ENCODE peak calls at places on chromosomes 7 and 10, in seven cellular contexts. C is dorsolateral prefrontal cortex, N is ovary, E is gastrocnemius medialis, T is BE2C, I is GM23338, O is fibroblast of lung. X is an unnamed sample.

GRCh38 chr10:69619626-69620025 is 10.4 kb upstream of the FAM241B start:
- DNase-seq in N (no peak), O (no peak), C (no peak), E (no peak), T (no peak), I (no peak), X (no peak)

GRCh38 chr7:12194426-12194825 is 16.7 kb upstream of the TMEM106B start:
- DNase-seq in O (no peak), I (no peak), N (no peak), C (no peak), E (no peak), T (no peak), X (no peak)

GRCh38 chr10:3877092-3878000 is 92.3 kb upstream of the KLF6 start:
- DNase-seq in I (no peak), E (no peak), N (no peak), C (no peak), O (peak; percentile 47), T (no peak), X (no peak)

GRCh38 chr10:51773681-51774080 is 74.3 kb upstream of the CSTF2T start:
- DNase-seq in E (no peak), C (no peak), N (no peak), I (no peak), T (no peak), O (peak; percentile 36), X (no peak)

GRCh38 chr7:77529279-77529678 is 7.8 kb upstream of the PTPN12 start:
- DNase-seq in C (no peak), I (no peak), O (no peak), T (no peak), E (no peak), N (no peak), X (no peak)

GRCh38 chr10:1188556-1189135 is 132.5 kb downstream of the WDR37 start:
- DNase-seq in E (no peak), C (no peak), T (no peak), I (no peak), O (no peak), N (no peak), X (no peak)

GRCh38 chr7:74462707-74463100 is 9.0 kb downstream of the GTF2IRD1 start:
- DNase-seq in T (no peak), O (no peak), C (no peak), E (peak; percentile 82), N (no peak), I (no peak), X (no peak)

GRCh38 chr10:21526952-21527633 is 1.6 kb upstream of the SKIDA1 start:
- DNase-seq in O (peak; percentile 69), T (peak; percentile 69), E (peak; percentile 48), C (peak; percentile 61), I (peak; percentile 82), N (peak; percentile 65), X (peak; percentile 28)

GRCh38 chr7:121330053-121330833 is 1.4 kb downstream of the WNT16 start:
- DNase-seq in I (peak; percentile 71), O (no peak), E (no peak), C (no peak), T (no peak), N (no peak), X (no peak)

GRCh38 chr10:114647545-114648138 is 10.4 kb downstream of the ABLIM1 start:
- DNase-seq in E (no peak), T (no peak), N (no peak), O (no peak), C (no peak), I (no peak), X (no peak)

GRCh38 chr7:32892521-32893224 is 1.1 kb upstream of the KBTBD2 start:
- DNase-seq in C (peak; percentile 26), N (peak; percentile 37), I (peak; percentile 63), E (peak; percentile 39), T (peak; percentile 43), O (peak; percentile 66), X (peak; percentile 59)

GRCh38 chr10:112958275-112958995 is 8.4 kb downstream of the TCF7L2 start:
- DNase-seq in N (no peak), O (peak; percentile 93), T (no peak), I (peak; percentile 63), C (no peak), E (no peak), X (no peak)

GRCh38 chr10:17782921-17783665 is 26.1 kb upstream of the MRC1 start:
- DNase-seq in E (peak; percentile 82), N (no peak), O (no peak), I (no peak), C (no peak), T (peak; percentile 78), X (no peak)

GRCh38 chr7:143256325-143256724 is 6.9 kb upstream of the GSTK1 start:
- DNase-seq in I (peak; percentile 61), N (no peak), E (no peak), O (no peak), C (no peak), T (no peak), X (no peak)

GRCh38 chr7:155003215-155003999 is 483 bp upstream of the PAXIP1 start:
- DNase-seq in T (peak; percentile 87), E (peak; percentile 79), O (peak; percentile 82), I (peak; percentile 78), N (peak; percentile 76), C (peak; percentile 67), X (peak; percentile 87)

GRCh38 chr10:12367272-12367671 is 17.9 kb downstream of the CAMK1D start:
- DNase-seq in I (no peak), T (no peak), C (no peak), O (no peak), N (no peak), E (no peak), X (no peak)

GRCh38 chr7:157523371-157523765 is 186.6 kb downstream of the DNAJB6 start:
- DNase-seq in E (no peak), T (no peak), N (no peak), O (no peak), C (no peak), I (no peak), X (no peak)

GRCh38 chr10:114930320-114930719 is 7.7 kb upstream of the TRUB1 start:
- DNase-seq in E (no peak), I (no peak), T (no peak), C (no peak), O (no peak), N (no peak), X (no peak)

GRCh38 chr7:18174996-18175395 is 147.3 kb upstream of the PRPS1L1 start:
- DNase-seq in T (no peak), E (no peak), C (no peak), I (no peak), N (no peak), O (no peak), X (no peak)

GRCh38 chr10:114042895-114043531 is 653 bp upstream of the ADRB1 start:
- DNase-seq in I (peak; percentile 76), C (peak; percentile 67), T (no peak), E (no peak), O (peak; percentile 46), N (no peak), X (no peak)

GRCh38 chr10:102384053-102384452 is 11.5 kb upstream of the NFKB2 start:
- DNase-seq in C (no peak), T (no peak), O (peak; percentile 12), E (no peak), N (no peak), I (peak; percentile 86), X (no peak)

GRCh38 chr7:30225863-30226361 is 58.5 kb upstream of the ZNRF2 start:
- DNase-seq in E (peak; percentile 91), N (peak; percentile 41), C (peak; percentile 67), T (peak; percentile 20), O (peak; percentile 64), I (no peak), X (no peak)

GRCh38 chr7:30224511-30225031 is 59.8 kb upstream of the ZNRF2 start:
- DNase-seq in N (no peak), E (no peak), C (no peak), O (peak; percentile 85), T (no peak), I (no peak), X (no peak)

GRCh38 chr7:30231271-30231670 is 53.1 kb upstream of the ZNRF2 start:
- DNase-seq in T (no peak), C (no peak), E (no peak), I (no peak), O (no peak), N (no peak), X (no peak)

GRCh38 chr7:30222519-30223213 is 61.7 kb upstream of the ZNRF2 start:
- DNase-seq in O (no peak), E (no peak), N (no peak), C (peak; percentile 31), T (no peak), I (peak; percentile 18), X (no peak)

GRCh38 chr7:30226593-30227268 is 57.7 kb upstream of the ZNRF2 start:
- DNase-seq in O (no peak), C (no peak), I (peak; percentile 84), E (peak; percentile 29), T (peak; percentile 47), N (no peak), X (no peak)
- TF ChIP-seq CTCF in O (no peak), C (no peak), I (peak; percentile 78), E (no peak), T (peak; percentile 76), N (no peak), X (no peak)

DNA sequence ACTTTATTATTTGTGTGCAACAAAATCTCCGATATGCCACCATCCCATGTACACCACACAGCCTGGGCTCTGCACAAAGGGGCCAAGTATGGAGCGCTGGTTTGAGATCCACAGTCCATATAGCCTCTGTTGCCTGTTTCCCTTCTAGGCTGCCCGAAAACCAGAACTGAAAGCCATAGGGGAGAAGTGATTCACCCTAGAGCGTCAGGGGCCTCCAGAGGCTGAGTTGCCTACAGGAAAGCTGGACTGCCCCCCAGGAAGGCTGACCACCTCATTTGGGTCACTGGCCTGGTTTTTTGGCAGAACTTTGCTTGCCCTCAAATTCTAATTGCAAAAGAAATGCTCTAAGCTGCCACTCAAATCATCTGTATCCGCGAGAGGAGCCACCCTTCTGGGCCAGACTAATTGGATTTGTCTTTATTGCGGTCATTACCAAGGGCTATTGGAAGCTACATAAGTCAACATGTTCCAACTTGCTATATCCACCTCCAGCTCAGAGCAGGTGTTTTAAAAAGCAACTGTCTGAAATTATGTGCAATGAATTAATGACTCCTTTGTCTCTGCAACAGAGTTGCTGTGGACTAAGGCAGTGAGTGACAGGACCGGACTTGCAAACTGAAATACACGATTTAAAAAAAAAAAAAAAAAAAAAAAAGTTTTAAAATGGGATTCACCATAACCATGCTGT is 28.3 kb upstream of the FRMD4A start:
- DNase-seq in N (no peak), C (no peak), O (no peak), E (no peak), I (no peak), T (no peak), X (no peak)
- H3K27me3 ChIP-seq in N (no peaks in the 10 kb centered on the region), C (no peaks in the 10 kb centered on the region), O (peaks cover 7% of the 10 kb centered on the region), E (no peaks in the 10 kb centered on the region), I (no peaks in the 10 kb centered on the region), T (no peaks in the 10 kb centered on the region), X (no peaks in the 10 kb centered on the region)

GRCh38 chr7:100476903-100477870 is 1.8 kb downstream of the TSC22D4 start:
- DNase-seq in O (no peak), C (no peak), N (no peak), E (no peak), T (peak; percentile 51), I (peak; percentile 69), X (peak; percentile 37)
- TF ChIP-seq CTCF in O (peak; percentile 21), C (no peak), N (no peak), E (no peak), T (peak; percentile 16), I (peak; percentile 79), X (no peak)

DNA sequence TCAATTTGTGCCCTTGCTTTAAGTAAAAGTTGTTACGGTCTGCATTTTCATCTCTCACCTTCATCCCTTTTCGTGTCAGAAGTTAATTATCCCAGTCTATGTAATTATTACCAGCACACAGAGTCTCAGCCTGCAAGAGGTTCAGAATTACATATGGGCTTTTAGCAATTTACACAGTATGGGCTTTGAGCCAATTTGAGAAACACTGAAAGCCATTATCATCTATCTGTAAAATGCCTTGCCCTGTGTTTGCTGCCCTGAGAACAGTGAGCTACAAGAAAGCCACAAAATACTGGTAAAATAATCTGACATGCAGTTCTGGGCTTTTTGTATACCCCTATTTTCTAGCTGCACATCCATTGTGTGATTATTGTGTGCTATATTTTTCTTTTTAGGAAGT is 125.6 kb upstream of the STEAP4 start:
- DNase-seq in C (no peak), T (no peak), I (no peak), E (no peak), O (no peak), N (no peak), X (no peak)
- H3K27me3 ChIP-seq in C (no peaks in the 10 kb centered on the region), T (no peaks in the 10 kb centered on the region), I (no peaks in the 10 kb centered on the region), E (no peaks in the 10 kb centered on the region), O (no peaks in the 10 kb centered on the region), N (no peaks in the 10 kb centered on the region), X (no peaks in the 10 kb centered on the region)

X was measured in CD4-positive, alpha-beta T cell.